ENCODE peak calls at places on chromosomes 5 and 9, in five cellular contexts. Y, A, I, O and W are unnamed samples. For H3K4me1 and H3K36me3, the result is how much of the 10 kb centered on the place peaks cover.

GRCh38 chr9:98092633-98092971 is 26.4 kb downstream of the TRIM14 start:
- DNase-seq in Y (peak), A (no peak), I (no peak), O (no peak), W (no peak)

GRCh38 chr5:74201334-74202081 is 439.0 kb downstream of the ENC1 start:
- DNase-seq in Y (peak), A (peak), I (no peak), O (peak), W (no peak)

GRCh38 chr5:71937906-71938698 is 169.2 kb upstream of the MAP1B start:
- DNase-seq in Y (peak), A (no peak), I (no peak), O (no peak), W (no peak)

GRCh38 chr5:170302729-170303501 is 5.3 kb upstream of the LCP2 start:
- DNase-seq in Y (peak), A (no peak), I (peak), O (peak), W (peak)

GRCh38 chr5:154249786-154250185 is 59.3 kb downstream of the GALNT10 start:
- DNase-seq in Y (peak), A (no peak), I (no peak), O (no peak), W (no peak)

GRCh38 chr5:118146824-118147223 is 841.5 kb downstream of the DTWD2 start:
- DNase-seq in Y (no peak), A (no peak), I (no peak), O (no peak), W (no peak)

GRCh38 chr9:96413312-96414221 is 4.6 kb downstream of the ZNF367 start:
- DNase-seq in Y (no peak), A (no peak), I (no peak), O (no peak), W (no peak)

GRCh38 chr5:33854733-33855151 is 37.0 kb downstream of the ADAMTS12 start:
- DNase-seq in Y (peak), A (no peak), I (no peak), O (no peak), W (no peak)

GRCh38 chr5:119397518-119398380 is 41.9 kb downstream of the TNFAIP8 start:
- DNase-seq in Y (no peak), A (no peak), I (no peak), O (no peak), W (no peak)

GRCh38 chr9:86253577-86253976 is 5.9 kb downstream of the C9orf153 start:
- DNase-seq in Y (no peak), A (no peak), I (no peak), O (no peak), W (no peak)

GRCh38 chr5:168712280-168712924 is 133.2 kb upstream of the PANK3 start:
- DNase-seq in Y (peak), A (no peak), I (no peak), O (no peak), W (peak)

GRCh38 chr5:145484195-145484594 is 350.9 kb downstream of the PRELID2 start:
- DNase-seq in Y (no peak), A (no peak), I (no peak), O (no peak), W (no peak)

GRCh38 chr5:150527038-150527437 is 19.1 kb downstream of the NDST1 start:
- DNase-seq in Y (no peak), A (no peak), I (no peak), O (no peak), W (no peak)

GRCh38 chr9:95912773-95913172 is 37.3 kb downstream of the ERCC6L2 start:
- DNase-seq in Y (no peak), A (no peak), I (no peak), O (no peak), W (no peak)

GRCh38 chr5:11525020-11525419 is 379.2 kb downstream of the CTNND2 start:
- DNase-seq in Y (no peak), A (no peak), I (no peak), O (no peak), W (no peak)

GRCh38 chr5:40477856-40478546 is 201.7 kb upstream of the PTGER4 start:
- DNase-seq in Y (no peak), A (no peak), I (no peak), O (no peak), W (no peak)

GRCh38 chr5:10583663-10584572 is 20.0 kb downstream of the ANKRD33B start:
- DNase-seq in Y (peak), A (no peak), I (no peak), O (no peak), W (no peak)

GRCh38 chr9:120436937-120437592 is 142.9 kb downstream of the CDK5RAP2 start:
- DNase-seq in Y (peak), A (no peak), I (no peak), O (peak), W (peak)

GRCh38 chr5:129101794-129102193 is 7.2 kb downstream of the ISOC1 start:
- DNase-seq in Y (no peak), A (no peak), I (no peak), O (no peak), W (no peak)

GRCh38 chr5:83374547-83374946 is 97.0 kb upstream of the VCAN start:
- DNase-seq in Y (no peak), A (no peak), I (no peak), O (peak), W (no peak)

GRCh38 chr5:95859327-95860060 is 37.0 kb upstream of the GLRX start:
- DNase-seq in Y (no peak), A (no peak), I (no peak), O (no peak), W (no peak)

GRCh38 chr9:134189167-134189474 is 24.8 kb upstream of the RNU6ATAC start:
- DNase-seq in Y (peak), A (peak), I (no peak), O (peak), W (peak)

GRCh38 chr5:93225748-93226147 is 355.3 kb downstream of the NR2F1-AS1 start:
- DNase-seq in Y (no peak), A (no peak), I (no peak), O (no peak), W (no peak)

GRCh38 chr5:109191153-109191558 is 218.6 kb downstream of the PJA2 start:
- DNase-seq in Y (peak), A (no peak), I (no peak), O (no peak), W (no peak)

GRCh38 chr5:81180780-81181179 is 52.3 kb upstream of the CKMT2 start:
- DNase-seq in Y (no peak), A (no peak), I (no peak), O (no peak), W (no peak)

GRCh38 chr5:81184749-81185110 is 48.4 kb upstream of the CKMT2 start:
- DNase-seq in Y (no peak), A (no peak), I (no peak), O (no peak), W (no peak)

GRCh38 chr5:81183811-81184748 is 49.0 kb upstream of the CKMT2 start:
- DNase-seq in Y (no peak), A (no peak), I (no peak), O (no peak), W (no peak)

GRCh38 chr5:81181576-81182316 is 51.4 kb upstream of the CKMT2 start:
- DNase-seq in Y (no peak), A (no peak), I (no peak), O (no peak), W (no peak)

GRCh38 chr5:81182396-81183390 is 50.4 kb upstream of the CKMT2 start:
- DNase-seq in Y (no peak), A (no peak), I (no peak), O (no peak), W (no peak)
- H3K4me1 ChIP-seq in Y (under half), A (under half), I (under half), O (under half), W (under half)

DNA sequence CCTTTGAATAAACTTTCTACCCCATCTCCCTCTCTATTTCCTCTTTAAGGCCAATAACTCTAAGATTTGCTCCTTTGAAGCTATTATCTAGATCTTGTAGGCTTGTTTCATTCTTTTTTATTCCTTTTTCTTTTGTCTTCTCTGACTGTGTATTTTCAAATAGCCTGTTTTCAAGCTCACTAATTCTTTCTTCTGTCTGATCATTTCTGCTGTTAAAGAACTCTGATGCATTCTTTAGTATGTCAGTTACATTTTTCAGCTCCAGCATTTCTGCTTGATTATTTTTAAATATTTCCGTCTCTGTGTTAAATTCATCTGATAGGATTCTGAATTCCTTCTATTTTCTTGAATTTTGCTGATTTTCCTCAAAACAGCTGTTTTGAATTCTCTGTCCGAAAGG is 15.3 kb upstream of the LIX1 start:
- DNase-seq in Y (no peak), A (no peak), I (no peak), O (no peak), W (no peak)
- H3K36me3 ChIP-seq in Y (under half), A (under half), I (under half), O (under half), W (under half)

GRCh38 chr9:70477146-70477745 is 62.8 kb upstream of the KLF9 start:
- DNase-seq in Y (no peak), A (no peak), I (no peak), O (no peak), W (no peak)
- H3K27ac ChIP-seq in Y (no peak), A (peak), I (no peak), O (no peak), W (peak)

GRCh38 chr5:157225463-157226422 is 40.2 kb upstream of the CYFIP2 start:
- DNase-seq in Y (no peak), A (no peak), I (no peak), O (no peak), W (no peak)
- H3K4me1 ChIP-seq in Y (under half), A (under half), I (half or more), O (under half), W (under half)

DNA sequence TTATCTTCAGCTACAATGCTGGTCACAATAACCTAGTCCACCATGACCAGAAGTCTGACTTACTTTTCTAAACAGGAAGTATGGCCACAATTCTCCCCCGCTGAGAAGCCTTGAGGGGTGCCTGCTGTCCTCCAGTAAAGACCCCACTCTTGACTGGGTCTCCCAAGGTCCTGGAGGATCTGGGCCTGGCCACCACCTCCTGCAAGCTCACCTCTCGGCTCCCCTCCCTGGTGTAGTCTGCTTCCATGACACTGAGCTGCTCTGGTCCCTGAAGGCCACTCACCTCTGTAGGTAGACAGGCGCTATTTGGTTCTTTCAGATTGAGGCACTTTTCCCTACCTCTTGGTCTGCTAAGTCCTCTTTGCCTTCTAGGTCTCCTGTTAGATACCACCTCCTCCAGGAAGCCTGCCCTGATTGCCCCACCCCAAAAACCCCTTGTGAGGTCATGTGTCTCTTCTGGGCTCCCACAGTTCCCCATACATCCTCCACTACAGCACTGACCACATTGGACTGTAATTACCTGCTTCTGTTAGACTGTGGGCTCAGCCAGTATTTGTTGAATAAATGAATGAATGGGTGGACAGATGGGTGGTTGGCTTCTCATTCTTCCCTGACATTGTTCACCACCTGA is 62.6 kb upstream of the IER5L start:
- DNase-seq in Y (no peak), A (no peak), I (no peak), O (peak), W (peak)
- H3K36me3 ChIP-seq in Y (under half), A (under half), I (under half), O (under half), W (under half)

DNA sequence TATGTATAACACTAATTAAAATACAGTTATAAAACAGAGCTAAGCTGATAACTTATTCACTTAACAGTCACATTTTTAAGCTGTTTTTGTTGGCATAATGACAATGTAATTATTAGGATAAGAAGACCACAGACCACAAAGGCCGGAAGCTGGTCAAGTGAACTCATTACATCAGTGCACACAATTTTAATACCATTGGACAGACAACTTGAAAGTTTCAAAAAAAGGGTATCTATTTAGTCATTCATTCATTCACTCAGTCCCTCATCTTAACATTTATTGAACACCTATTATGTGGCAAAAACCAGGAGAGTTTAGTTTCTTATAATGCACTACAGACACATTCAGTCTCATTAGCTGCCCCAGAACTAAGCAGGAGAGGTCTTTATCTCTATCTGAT is 11.6 kb downstream of the ERP44 start:
- DNase-seq in Y (no peak), A (no peak), I (no peak), O (no peak), W (no peak)
- H3K27ac ChIP-seq in Y (no peak), A (no peak), I (no peak), O (no peak), W (no peak)

DNA sequence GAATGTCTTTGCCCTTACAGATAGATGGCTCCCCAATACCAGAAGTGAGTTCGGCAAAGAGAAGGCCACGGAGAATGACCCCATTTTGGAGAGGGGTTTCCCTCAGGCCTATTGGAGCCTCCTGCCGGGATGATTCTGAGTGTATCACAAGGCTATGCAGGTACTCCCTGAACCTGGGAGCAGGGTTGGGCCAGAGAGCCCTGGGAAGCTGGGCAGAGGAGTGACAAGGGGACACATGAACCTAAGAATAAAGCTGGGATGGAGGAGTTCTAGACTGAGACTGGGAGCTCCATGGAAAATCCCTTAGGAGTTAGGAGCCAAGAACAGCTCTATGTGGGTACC is 433 bp downstream of the LEAP2 start:
- DNase-seq in Y (no peak), A (no peak), I (no peak), O (no peak), W (no peak)
- H3K4me1 ChIP-seq in Y (under half), A (under half), I (under half), O (under half), W (under half)

GRCh38 chr5:871596-872298 is 20.9 kb downstream of the BRD9 start:
- DNase-seq in Y (no peak), A (no peak), I (no peak), O (peak), W (no peak)
- H3K36me3 ChIP-seq in Y (half or more), A (under half), I (half or more), O (under half), W (half or more)

GRCh38 chr9:124757589-124757988 is 13.5 kb downstream of the NR6A1 start:
- DNase-seq in Y (no peak), A (no peak), I (no peak), O (no peak), W (no peak)
- H3K27ac ChIP-seq in Y (no peak), A (no peak), I (no peak), O (no peak), W (no peak)

GRCh38 chr9:114386886-114387677 is 700 bp downstream of the AKNA start:
- DNase-seq in Y (peak), A (no peak), I (no peak), O (no peak), W (peak)
- H3K4me1 ChIP-seq in Y (half or more), A (half or more), I (half or more), O (under half), W (under half)